ENCODE peak calls at places on chromosomes 4 and X, in eight cellular contexts. G is ELF-1; M is C1 segment of cervical spinal cord; B is NCI-H1105; U is SK-MEL-5; Y is CD4-positive, alpha-beta T cell; T is cerebellum; P is mucosa of gallbladder. C is an unnamed sample.

GRCh38 chr4:154475800-154476199 is 15.8 kb downstream of the DCHS2 start:
- DNase-seq in G (no peak), M (no peak), B (no peak), U (no peak), Y (no peak), T (no peak), P (no peak), C (no peak)

GRCh38 chr4:6499241-6499605 is 26.8 kb upstream of the PPP2R2C start:
- DNase-seq in G (no peak), M (no peak), B (no peak), U (no peak), Y (no peak), T (no peak), P (no peak), C (no peak)

GRCh38 chr4:65665951-65666523 is 4.3 kb downstream of the EPHA5 start:
- DNase-seq in G (no peak), M (no peak), B (peak), U (peak), Y (no peak), T (no peak), P (no peak), C (peak)

GRCh38 chrX:15430584-15430983 is 46.4 kb upstream of the VEGFD start:
- DNase-seq in G (no peak), M (no peak), B (no peak), U (no peak), Y (no peak), T (no peak), P (no peak), C (no peak)

GRCh38 chr4:61443813-61444510 is 243.8 kb downstream of the ADGRL3 start:
- DNase-seq in G (no peak), M (no peak), B (no peak), U (no peak), Y (no peak), T (no peak), P (no peak), C (no peak)

GRCh38 chr4:73606465-73606974 is 13.7 kb downstream of the RASSF6 start:
- DNase-seq in G (no peak), M (no peak), B (peak), U (no peak), Y (no peak), T (no peak), P (no peak), C (peak)

GRCh38 chr4:75596061-75596460 is 34.3 kb downstream of the CDKL2 start:
- DNase-seq in G (no peak), M (no peak), B (no peak), U (no peak), Y (no peak), T (no peak), P (no peak), C (no peak)

GRCh38 chr4:173370130-173370476 is 651 bp upstream of the SAP30 start:
- DNase-seq in G (no peak), M (peak), B (no peak), U (no peak), Y (peak), T (no peak), P (no peak), C (no peak)

GRCh38 chr4:149964001-149964400 is 114.2 kb upstream of the DCLK2 start:
- DNase-seq in G (no peak), M (no peak), B (no peak), U (no peak), Y (no peak), T (no peak), P (no peak), C (no peak)

GRCh38 chr4:113760094-113760851 is 1.3 kb downstream of the CAMK2D start:
- DNase-seq in G (peak), M (peak), B (no peak), U (peak), Y (peak), T (no peak), P (peak), C (peak)

GRCh38 chr4:61572160-61572559 is 372.0 kb downstream of the ADGRL3 start:
- DNase-seq in G (no peak), M (no peak), B (no peak), U (no peak), Y (no peak), T (no peak), P (no peak), C (no peak)

GRCh38 chr4:21476753-21477152 is 471.8 kb downstream of the KCNIP4 start:
- DNase-seq in G (peak), M (no peak), B (no peak), U (no peak), Y (no peak), T (no peak), P (no peak), C (no peak)

GRCh38 chrX:21493226-21493850 is 119.1 kb downstream of the CNKSR2 start:
- DNase-seq in G (no peak), M (no peak), B (peak), U (no peak), Y (no peak), T (peak), P (no peak), C (no peak)

GRCh38 chr4:184275766-184276165 is 58.1 kb upstream of the ENPP6 start:
- DNase-seq in G (no peak), M (no peak), B (no peak), U (no peak), Y (no peak), T (no peak), P (no peak), C (no peak)

GRCh38 chr4:68750555-68750954 is 65.2 kb upstream of the UGT2B10 start:
- DNase-seq in G (no peak), M (no peak), B (no peak), U (no peak), Y (no peak), T (no peak), P (no peak), C (no peak)

GRCh38 chrX:153769865-153770605 is 6.0 kb downstream of the PLXNB3 start:
- DNase-seq in G (no peak), M (no peak), B (no peak), U (no peak), Y (no peak), T (no peak), P (no peak), C (no peak)

GRCh38 chr4:169100656-169101055 is 90.6 kb upstream of the CBR4 start:
- DNase-seq in G (no peak), M (no peak), B (no peak), U (no peak), Y (no peak), T (no peak), P (no peak), C (no peak)

GRCh38 chr4:152169666-152170065 is 366.2 kb downstream of the FBXW7 start:
- DNase-seq in G (no peak), M (no peak), B (no peak), U (no peak), Y (no peak), T (no peak), P (no peak), C (no peak)

GRCh38 chr4:134935320-134935719 is 733.7 kb upstream of the PABPC4L start:
- DNase-seq in G (peak), M (no peak), B (peak), U (peak), Y (no peak), T (no peak), P (no peak), C (no peak)

GRCh38 chr4:23947826-23948225 is 58.0 kb upstream of the PPARGC1A start:
- DNase-seq in G (no peak), M (no peak), B (no peak), U (no peak), Y (no peak), T (no peak), P (no peak), C (no peak)

GRCh38 chr4:98287328-98287727 is 26.1 kb downstream of the RAP1GDS1 start:
- DNase-seq in G (no peak), M (no peak), B (no peak), U (no peak), Y (no peak), T (no peak), P (no peak), C (no peak)

GRCh38 chrX:10648608-10649007 is 28.2 kb upstream of the MID1 start:
- DNase-seq in G (no peak), M (no peak), B (no peak), U (peak), Y (no peak), T (no peak), P (no peak), C (no peak)

GRCh38 chr4:17142232-17142711 is 243.8 kb upstream of the LDB2 start:
- DNase-seq in G (no peak), M (no peak), B (no peak), U (no peak), Y (no peak), T (no peak), P (no peak), C (no peak)

GRCh38 chr4:1530356-1530755 is 124.1 kb upstream of the NKX1-1 start:
- DNase-seq in G (no peak), M (no peak), B (no peak), U (no peak), Y (no peak), T (no peak), P (no peak), C (no peak)

GRCh38 chr4:77092832-77093800 is 17.3 kb upstream of the CCNI start:
- DNase-seq in G (no peak), M (no peak), B (no peak), U (peak), Y (no peak), T (no peak), P (no peak), C (no peak)

GRCh38 chr4:1793940-1794808 is 1.1 kb downstream of the FGFR3 start:
- DNase-seq in G (peak), M (no peak), B (no peak), U (no peak), Y (no peak), T (no peak), P (no peak), C (no peak)

GRCh38 chrX:104270916-104271512 is 16.3 kb upstream of the ESX1 start:
- DNase-seq in G (peak), M (peak), B (peak), U (peak), Y (no peak), T (peak), P (peak), C (peak)

GRCh38 chr4:24417206-24417605 is 167.1 kb downstream of the DHX15 start:
- DNase-seq in G (no peak), M (no peak), B (no peak), U (no peak), Y (no peak), T (no peak), P (no peak), C (no peak)

GRCh38 chr4:109559625-109559982 is 442 bp upstream of the MCUB start:
- DNase-seq in G (no peak), M (peak), B (no peak), U (no peak), Y (peak), T (no peak), P (peak), C (no peak)

GRCh38 chr4:158856852-158857251 is 88.0 kb downstream of the FNIP2 start:
- DNase-seq in G (no peak), M (no peak), B (peak), U (peak), Y (no peak), T (peak), P (no peak), C (peak)

GRCh38 chr4:152983221-152983620 is 47.1 kb downstream of the FHDC1 start:
- DNase-seq in G (peak), M (no peak), B (no peak), U (no peak), Y (no peak), T (no peak), P (no peak), C (no peak)

GRCh38 chrX:121208563-121208962 is 161.2 kb downstream of the GLUD2 start:
- DNase-seq in G (no peak), M (no peak), B (no peak), U (no peak), Y (no peak), T (no peak), P (no peak), C (no peak)

GRCh38 chr4:5452156-5452555 is 256.2 kb downstream of the EVC2 start:
- DNase-seq in G (no peak), M (no peak), B (no peak), U (no peak), Y (no peak), T (no peak), P (no peak), C (no peak)

GRCh38 chr4:7388627-7389026 is 46.1 kb downstream of the PSAPL1 start:
- DNase-seq in G (no peak), M (no peak), B (no peak), U (no peak), Y (no peak), T (no peak), P (no peak), C (no peak)

GRCh38 chrX:128728943-128729342 is 676.7 kb upstream of the ACTRT1 start:
- DNase-seq in G (no peak), M (no peak), B (peak), U (no peak), Y (no peak), T (no peak), P (no peak), C (peak)